ENCODE peak calls at places on chromosomes 16 and 17, in ten cellular contexts. Z is OCI-LY7; F is thoracic aorta; B is tibial artery; C is fibroblast of the aortic adventitia; S is AG04450; Q is right lobe of liver; I is CD8-positive, alpha-beta T cell; O is transverse colon; R is IMR-90. H is an unnamed sample.
A peak's percentile ranks its signal among the peaks of the same experiment; 100 is the strongest.

GRCh38 chr16:74186589-74186988 is 110.0 kb upstream of the PSMD7 start:
- DNase-seq in Z (no peak), F (no peak), B (no peak), C (no peak), S (peak; percentile 6), Q (no peak), I (no peak), O (no peak), R (peak; percentile 48), H (no peak)

GRCh38 chr16:17817260-17817659 is 346.5 kb upstream of the XYLT1 start:
- DNase-seq in Z (no peak), F (no peak), B (no peak), C (no peak), S (no peak), Q (no peak), I (no peak), O (no peak), R (no peak), H (no peak)

GRCh38 chr17:68600123-68600880 is 865 bp downstream of the FAM20A start:
- DNase-seq in Z (no peak), F (no peak), B (no peak), C (no peak), S (no peak), Q (peak; percentile 67), I (no peak), O (peak; percentile 10), R (no peak), H (peak; percentile 26)

GRCh38 chr16:50271148-50272041 is 5.0 kb downstream of the ADCY7 start:
- DNase-seq in Z (no peak), F (no peak), B (no peak), C (no peak), S (no peak), Q (no peak), I (no peak), O (no peak), R (no peak), H (no peak)

GRCh38 chr16:3175157-3176153 is 12.5 kb upstream of the OR1F1 start:
- DNase-seq in Z (no peak), F (no peak), B (no peak), C (no peak), S (no peak), Q (no peak), I (no peak), O (no peak), R (peak; percentile 53), H (peak; percentile 28)

GRCh38 chr17:56835259-56835575 is 1.3 kb downstream of the DGKE start:
- DNase-seq in Z (no peak), F (no peak), B (no peak), C (no peak), S (no peak), Q (no peak), I (no peak), O (no peak), R (peak; percentile 21), H (no peak)

GRCh38 chr16:17166095-17166494 is 304.7 kb downstream of the XYLT1 start:
- DNase-seq in Z (no peak), F (no peak), B (no peak), C (peak; percentile 23), S (no peak), Q (no peak), I (no peak), O (no peak), R (peak; percentile 14), H (no peak)

GRCh38 chr16:48558269-48558915 is 51.6 kb downstream of the N4BP1 start:
- DNase-seq in Z (no peak), F (no peak), B (no peak), C (peak; percentile 46), S (no peak), Q (no peak), I (no peak), O (no peak), R (peak; percentile 67), H (no peak)

GRCh38 chr17:338442-339192 is 14.0 kb downstream of the RPH3AL start:
- DNase-seq in Z (no peak), F (no peak), B (peak; percentile 16), C (no peak), S (no peak), Q (peak; percentile 70), I (no peak), O (peak; percentile 28), R (no peak), H (peak; percentile 83)

GRCh38 chr17:50837980-50838954 is 2.9 kb downstream of the WFIKKN2 start:
- DNase-seq in Z (no peak), F (no peak), B (no peak), C (no peak), S (no peak), Q (no peak), I (no peak), O (no peak), R (no peak), H (no peak)

GRCh38 chr16:24850289-24850931 is 4.6 kb downstream of the SLC5A11 start:
- DNase-seq in Z (no peak), F (no peak), B (no peak), C (peak; percentile 65), S (no peak), Q (no peak), I (no peak), O (no peak), R (peak; percentile 84), H (no peak)

GRCh38 chr17:51260960-51261958 is 913 bp downstream of the UTP18 start:
- DNase-seq in Z (peak; percentile 81), F (no peak), B (peak; percentile 47), C (no peak), S (no peak), Q (peak; percentile 82), I (peak; percentile 79), O (peak; percentile 82), R (no peak), H (peak; percentile 64)

GRCh38 chr17:37650419-37651003 is 7.3 kb upstream of the DDX52 start:
- DNase-seq in Z (peak; percentile 10), F (no peak), B (no peak), C (peak; percentile 59), S (no peak), Q (no peak), I (no peak), O (peak; percentile 41), R (peak; percentile 59), H (no peak)

GRCh38 chr16:3968556-3968955 is 88.0 kb upstream of the CREBBP start:
- DNase-seq in Z (no peak), F (no peak), B (no peak), C (peak; percentile 68), S (no peak), Q (no peak), I (no peak), O (no peak), R (no peak), H (no peak)

GRCh38 chr16:46808997-46809396 is 22.0 kb downstream of the C16orf87 start:
- DNase-seq in Z (peak; percentile 77), F (no peak), B (no peak), C (no peak), S (no peak), Q (no peak), I (no peak), O (no peak), R (no peak), H (no peak)

GRCh38 chr16:20348365-20349185 is 3.9 kb downstream of the UMOD start:
- DNase-seq in Z (no peak), F (no peak), B (no peak), C (no peak), S (no peak), Q (peak; percentile 55), I (no peak), O (no peak), R (no peak), H (peak; percentile 88)

GRCh38 chr17:82167028-82167427 is 45.6 kb downstream of the CCDC57 start:
- DNase-seq in Z (no peak), F (no peak), B (no peak), C (no peak), S (no peak), Q (no peak), I (no peak), O (no peak), R (no peak), H (no peak)

GRCh38 chr17:76266244-76266938 is 1.2 kb downstream of the UBALD2 start:
- DNase-seq in Z (peak; percentile 36), F (no peak), B (peak; percentile 57), C (peak; percentile 46), S (no peak), Q (peak; percentile 50), I (no peak), O (peak; percentile 47), R (peak; percentile 30), H (peak; percentile 22)

GRCh38 chr16:30011505-30012480 is 966 bp upstream of the DOC2A start:
- DNase-seq in Z (no peak), F (no peak), B (no peak), C (no peak), S (no peak), Q (no peak), I (no peak), O (no peak), R (no peak), H (no peak)
- H3K4me3 ChIP-seq in Z (peak overlapping the region; percentile 36), F (peak overlapping the region; percentile 62), B (no peak overlapping the region), C (no peak overlapping the region), S (peak overlapping the region; percentile 54), Q (no peak overlapping the region), I (peak overlapping the region; percentile 35), O (no peak overlapping the region), R (no peak overlapping the region), H (peak overlapping the region; percentile 50)

GRCh38 chr16:10856042-10856441 is 21.0 kb upstream of the CIITA start:
- DNase-seq in Z (no peak), F (no peak), B (no peak), C (no peak), S (no peak), Q (no peak), I (no peak), O (no peak), R (no peak), H (no peak)
- TF ChIP-seq CTCF in Z (no peak), F (no peak), B (no peak), C (no peak), S (no peak), Q (no peak), I (no peak), O (no peak), R (no peak), H (no peak)

GRCh38 chr16:6926341-6926740 is 406.3 kb upstream of the RBFOX1 start:
- DNase-seq in Z (no peak), F (no peak), B (no peak), C (no peak), S (no peak), Q (no peak), I (no peak), O (no peak), R (no peak), H (no peak)
- H3K4me3 ChIP-seq in Z (no peak overlapping the region), F (no peak overlapping the region), B (no peak overlapping the region), C (no peak overlapping the region), S (no peak overlapping the region), Q (no peak overlapping the region), I (no peak overlapping the region), O (no peak overlapping the region), R (no peak overlapping the region), H (no peak overlapping the region)

DNA sequence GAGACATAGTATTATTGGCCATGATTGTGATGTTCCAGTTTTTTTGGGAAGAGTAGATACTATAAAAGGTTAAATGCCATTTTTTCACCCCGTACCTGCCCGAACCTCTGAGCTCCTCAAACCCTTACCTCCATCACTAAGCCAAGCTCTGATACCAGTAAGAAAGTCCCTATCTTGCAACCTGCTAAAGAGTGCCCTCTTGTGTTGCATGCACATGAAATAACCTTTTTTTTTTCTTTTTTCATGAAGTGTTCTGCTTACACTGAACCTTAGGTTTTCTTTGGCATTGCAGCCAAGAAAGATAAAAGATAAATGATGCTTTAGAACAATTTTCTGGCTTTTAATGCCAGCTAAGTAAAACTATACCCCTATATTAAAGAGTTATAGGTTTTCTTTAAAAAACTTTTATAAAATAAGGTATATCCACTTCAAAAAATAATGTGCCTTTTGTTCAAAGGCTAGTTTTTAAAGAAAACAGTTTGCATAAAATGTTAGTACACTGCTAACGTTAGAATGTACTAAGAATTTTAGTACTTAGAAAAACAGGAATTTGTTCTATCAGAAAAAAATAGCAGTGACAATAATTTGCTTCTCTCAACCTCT is 295.3 kb upstream of the PMFBP1 start:
- DNase-seq in Z (peak; percentile 46), F (no peak), B (no peak), C (peak; percentile 80), S (peak; percentile 6), Q (no peak), I (no peak), O (no peak), R (peak; percentile 60), H (no peak)
- TF ChIP-seq CTCF in Z (peak; percentile 83), F (peak; percentile 30), B (peak; percentile 55), C (peak; percentile 82), S (peak; percentile 86), Q (peak; percentile 37), I (no peak), O (peak; percentile 49), R (peak; percentile 75), H (no peak)

H was measured in pancreas.